ENCODE peak calls at places on chromosomes 11 and 22, in nine cellular contexts. One of them, this sample, is unnamed.
A peak's percentile ranks its signal among the peaks of the same experiment; 100 is the strongest.

GRCh38 chr22:47463220-47463619 is 700.8 kb downstream of the TBC1D22A start:
- DNase-seq in right atrium auricular region: no peak
- DNase-seq in fibroblast of lung: no peak
- DNase-seq in tibial nerve: no peak
- DNase-seq in HCT116: no peak
- DNase-seq in keratinocyte: no peak
- DNase-seq in aorta: no peak
- DNase-seq in PC-3: no peak
- DNase-seq in psoas muscle: no peak
- DNase-seq in this sample: no peak

GRCh38 chr22:31977141-31977781 is 32.9 kb downstream of the YWHAH start:
- DNase-seq in right atrium auricular region: peak; percentile 77
- DNase-seq in fibroblast of lung: peak; percentile 48
- DNase-seq in tibial nerve: peak; percentile 52
- DNase-seq in HCT116: peak; percentile 81
- DNase-seq in keratinocyte: no peak
- DNase-seq in aorta: peak; percentile 90
- DNase-seq in PC-3: peak; percentile 80
- DNase-seq in psoas muscle: peak; percentile 70
- DNase-seq in this sample: peak; percentile 29

GRCh38 chr11:34044664-34045485 is 6.7 kb upstream of the CAPRIN1 start:
- DNase-seq in right atrium auricular region: no peak
- DNase-seq in fibroblast of lung: peak; percentile 93
- DNase-seq in tibial nerve: no peak
- DNase-seq in HCT116: peak; percentile 41
- DNase-seq in keratinocyte: peak; percentile 75
- DNase-seq in aorta: peak; percentile 79
- DNase-seq in PC-3: peak; percentile 93
- DNase-seq in psoas muscle: peak; percentile 31
- DNase-seq in this sample: no peak

GRCh38 chr11:46601129-46601528 is 7.3 kb upstream of the AMBRA1 start:
- DNase-seq in right atrium auricular region: no peak
- DNase-seq in fibroblast of lung: no peak
- DNase-seq in tibial nerve: no peak
- DNase-seq in HCT116: no peak
- DNase-seq in keratinocyte: no peak
- DNase-seq in aorta: no peak
- DNase-seq in PC-3: no peak
- DNase-seq in psoas muscle: no peak
- DNase-seq in this sample: no peak

GRCh38 chr11:105937738-105938137 is 84.3 kb downstream of the MSANTD4 start:
- DNase-seq in right atrium auricular region: no peak
- DNase-seq in fibroblast of lung: peak; percentile 58
- DNase-seq in tibial nerve: no peak
- DNase-seq in HCT116: peak; percentile 31
- DNase-seq in keratinocyte: no peak
- DNase-seq in aorta: no peak
- DNase-seq in PC-3: no peak
- DNase-seq in psoas muscle: no peak
- DNase-seq in this sample: no peak

GRCh38 chr11:21646351-21646750 is 546.5 kb upstream of the ANO5 start:
- DNase-seq in right atrium auricular region: no peak
- DNase-seq in fibroblast of lung: no peak
- DNase-seq in tibial nerve: no peak
- DNase-seq in HCT116: no peak
- DNase-seq in keratinocyte: no peak
- DNase-seq in aorta: no peak
- DNase-seq in PC-3: no peak
- DNase-seq in psoas muscle: no peak
- DNase-seq in this sample: no peak

GRCh38 chr22:49659924-49660315 is 167.8 kb downstream of the BRD1 start:
- DNase-seq in right atrium auricular region: no peak
- DNase-seq in fibroblast of lung: no peak
- DNase-seq in tibial nerve: no peak
- DNase-seq in HCT116: no peak
- DNase-seq in keratinocyte: no peak
- DNase-seq in aorta: peak; percentile 62
- DNase-seq in PC-3: no peak
- DNase-seq in psoas muscle: no peak
- DNase-seq in this sample: no peak

GRCh38 chr22:22103078-22103593 is 120.5 kb upstream of the TOP3B start:
- DNase-seq in right atrium auricular region: peak; percentile 34
- DNase-seq in fibroblast of lung: no peak
- DNase-seq in tibial nerve: no peak
- DNase-seq in HCT116: peak; percentile 21
- DNase-seq in keratinocyte: no peak
- DNase-seq in aorta: no peak
- DNase-seq in PC-3: peak; percentile 11
- DNase-seq in psoas muscle: no peak
- DNase-seq in this sample: no peak

GRCh38 chr22:39306456-39307361 is 12.7 kb downstream of the RPL3 start:
- DNase-seq in right atrium auricular region: no peak
- DNase-seq in fibroblast of lung: no peak
- DNase-seq in tibial nerve: no peak
- DNase-seq in HCT116: no peak
- DNase-seq in keratinocyte: no peak
- DNase-seq in aorta: no peak
- DNase-seq in PC-3: peak; percentile 35
- DNase-seq in psoas muscle: no peak
- DNase-seq in this sample: no peak

GRCh38 chr11:8566613-8567210 is 27.3 kb downstream of the STK33 start:
- DNase-seq in right atrium auricular region: no peak
- DNase-seq in fibroblast of lung: peak; percentile 34
- DNase-seq in tibial nerve: no peak
- DNase-seq in HCT116: peak; percentile 23
- DNase-seq in keratinocyte: peak; percentile 26
- DNase-seq in aorta: no peak
- DNase-seq in PC-3: peak; percentile 84
- DNase-seq in psoas muscle: no peak
- DNase-seq in this sample: peak; percentile 42

GRCh38 chr11:80873309-80873999 is 1432.6 kb upstream of the TENM4 start:
- DNase-seq in right atrium auricular region: no peak
- DNase-seq in fibroblast of lung: peak; percentile 51
- DNase-seq in tibial nerve: no peak
- DNase-seq in HCT116: no peak
- DNase-seq in keratinocyte: no peak
- DNase-seq in aorta: no peak
- DNase-seq in PC-3: peak; percentile 69
- DNase-seq in psoas muscle: no peak
- DNase-seq in this sample: no peak

GRCh38 chr11:77422690-77423089 is 51.2 kb downstream of the PAK1 start:
- DNase-seq in right atrium auricular region: no peak
- DNase-seq in fibroblast of lung: no peak
- DNase-seq in tibial nerve: no peak
- DNase-seq in HCT116: no peak
- DNase-seq in keratinocyte: no peak
- DNase-seq in aorta: no peak
- DNase-seq in PC-3: no peak
- DNase-seq in psoas muscle: no peak
- DNase-seq in this sample: no peak

GRCh38 chr22:27381960-27382742 is 419.4 kb downstream of the MN1 start:
- DNase-seq in right atrium auricular region: peak; percentile 28
- DNase-seq in fibroblast of lung: no peak
- DNase-seq in tibial nerve: no peak
- DNase-seq in HCT116: no peak
- DNase-seq in keratinocyte: no peak
- DNase-seq in aorta: no peak
- DNase-seq in PC-3: no peak
- DNase-seq in psoas muscle: no peak
- DNase-seq in this sample: no peak

DNA sequence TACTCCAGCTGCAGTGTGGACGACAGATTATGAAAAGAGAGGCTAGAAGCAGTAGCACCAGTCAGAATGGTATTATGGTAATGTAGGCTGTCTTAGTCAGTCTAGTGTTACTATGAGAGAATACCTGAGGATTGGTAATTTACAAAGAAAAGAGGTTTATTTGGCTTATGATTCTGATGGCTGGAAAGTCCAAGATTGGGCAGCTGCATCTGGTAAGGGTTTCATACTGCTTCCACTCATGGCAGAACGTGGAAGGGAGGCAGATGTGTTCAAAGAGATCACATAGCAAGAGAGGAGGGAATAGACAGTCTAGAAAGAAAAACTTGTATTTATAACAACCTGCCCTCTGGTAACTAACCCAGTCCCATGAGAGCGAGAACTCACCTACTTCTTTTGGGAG is 77.3 kb upstream of the NAV2 start:
- DNase-seq in right atrium auricular region: no peak
- DNase-seq in fibroblast of lung: no peak
- DNase-seq in tibial nerve: no peak
- DNase-seq in HCT116: no peak
- DNase-seq in keratinocyte: no peak
- DNase-seq in aorta: no peak
- DNase-seq in PC-3: no peak
- DNase-seq in psoas muscle: no peak
- DNase-seq in this sample: no peak
- H3K4me3 ChIP-seq in right atrium auricular region: no peak overlapping the region
- H3K4me3 ChIP-seq in fibroblast of lung: no peak overlapping the region
- H3K4me3 ChIP-seq in tibial nerve: no peak overlapping the region
- H3K4me3 ChIP-seq in HCT116: no peak overlapping the region
- H3K4me3 ChIP-seq in keratinocyte: no peak overlapping the region
- H3K4me3 ChIP-seq in aorta: no peak overlapping the region
- H3K4me3 ChIP-seq in PC-3: no peak overlapping the region
- H3K4me3 ChIP-seq in psoas muscle: no peak overlapping the region
- H3K4me3 ChIP-seq in this sample: no peak overlapping the region

DNA sequence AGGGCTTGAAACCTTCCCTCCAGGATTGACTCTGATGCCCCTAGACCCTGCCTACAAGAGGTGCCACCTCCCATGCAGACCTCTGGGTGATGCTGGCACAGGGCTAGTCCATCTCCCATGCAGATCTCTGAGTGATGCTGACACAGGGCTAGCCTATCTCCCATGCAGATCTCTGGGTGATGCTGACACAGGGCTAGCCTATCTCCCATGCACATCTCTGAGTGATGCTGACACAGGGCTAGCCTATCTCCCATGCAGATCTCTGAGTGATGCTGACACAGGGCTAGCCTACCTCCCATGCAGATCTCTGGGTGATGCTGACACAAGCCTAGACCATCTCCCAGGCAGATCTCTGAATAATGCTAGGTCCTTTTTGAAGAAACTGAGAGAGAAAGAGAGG is 321.7 kb downstream of the NTM start:
- DNase-seq in right atrium auricular region: no peak
- DNase-seq in fibroblast of lung: no peak
- DNase-seq in tibial nerve: no peak
- DNase-seq in HCT116: no peak
- DNase-seq in keratinocyte: no peak
- DNase-seq in aorta: no peak
- DNase-seq in PC-3: no peak
- DNase-seq in psoas muscle: no peak
- DNase-seq in this sample: no peak
- H3K27me3 ChIP-seq in right atrium auricular region: no peaks in the 10 kb centered on the region
- H3K27me3 ChIP-seq in fibroblast of lung: no peaks in the 10 kb centered on the region
- H3K27me3 ChIP-seq in tibial nerve: peaks cover 7% of the 10 kb centered on the region
- H3K27me3 ChIP-seq in HCT116: no peaks in the 10 kb centered on the region
- H3K27me3 ChIP-seq in keratinocyte: peaks cover 15% of the 10 kb centered on the region
- H3K27me3 ChIP-seq in aorta: no peaks in the 10 kb centered on the region
- H3K27me3 ChIP-seq in PC-3: peaks cover 45% of the 10 kb centered on the region
- H3K27me3 ChIP-seq in psoas muscle: peaks cover 21% of the 10 kb centered on the region
- H3K27me3 ChIP-seq in this sample: no peaks in the 10 kb centered on the region

GRCh38 chr22:36914383-36914752 is 940 bp downstream of the CSF2RB start:
- DNase-seq in right atrium auricular region: no peak
- DNase-seq in fibroblast of lung: no peak
- DNase-seq in tibial nerve: no peak
- DNase-seq in HCT116: no peak
- DNase-seq in keratinocyte: no peak
- DNase-seq in aorta: no peak
- DNase-seq in PC-3: no peak
- DNase-seq in psoas muscle: no peak
- DNase-seq in this sample: no peak

GRCh38 chr22:36910461-36910860 is 3.0 kb upstream of the CSF2RB start:
- DNase-seq in right atrium auricular region: no peak
- DNase-seq in fibroblast of lung: peak; percentile 4
- DNase-seq in tibial nerve: no peak
- DNase-seq in HCT116: no peak
- DNase-seq in keratinocyte: no peak
- DNase-seq in aorta: no peak
- DNase-seq in PC-3: peak; percentile 57
- DNase-seq in psoas muscle: no peak
- DNase-seq in this sample: no peak

GRCh38 chr22:36912694-36913430 is 566 bp upstream of the CSF2RB start:
- DNase-seq in right atrium auricular region: no peak
- DNase-seq in fibroblast of lung: no peak
- DNase-seq in tibial nerve: no peak
- DNase-seq in HCT116: no peak
- DNase-seq in keratinocyte: no peak
- DNase-seq in aorta: no peak
- DNase-seq in PC-3: no peak
- DNase-seq in psoas muscle: no peak
- DNase-seq in this sample: no peak

GRCh38 chr22:36913431-36914382 is at the start of gene CSF2RB:
- DNase-seq in right atrium auricular region: peak; percentile 74
- DNase-seq in fibroblast of lung: no peak
- DNase-seq in tibial nerve: no peak
- DNase-seq in HCT116: no peak
- DNase-seq in keratinocyte: no peak
- DNase-seq in aorta: no peak
- DNase-seq in PC-3: no peak
- DNase-seq in psoas muscle: peak; percentile 38
- DNase-seq in this sample: peak; percentile 49

GRCh38 chr22:36911887-36912661 is 1.4 kb upstream of the CSF2RB start:
- DNase-seq in right atrium auricular region: no peak
- DNase-seq in fibroblast of lung: peak; percentile 30
- DNase-seq in tibial nerve: no peak
- DNase-seq in HCT116: no peak
- DNase-seq in keratinocyte: no peak
- DNase-seq in aorta: no peak
- DNase-seq in PC-3: no peak
- DNase-seq in psoas muscle: no peak
- DNase-seq in this sample: no peak
- H3K4me3 ChIP-seq in right atrium auricular region: no peak overlapping the region
- H3K4me3 ChIP-seq in fibroblast of lung: no peak overlapping the region
- H3K4me3 ChIP-seq in tibial nerve: no peak overlapping the region
- H3K4me3 ChIP-seq in HCT116: no peak overlapping the region
- H3K4me3 ChIP-seq in keratinocyte: no peak overlapping the region
- H3K4me3 ChIP-seq in aorta: no peak overlapping the region
- H3K4me3 ChIP-seq in PC-3: no peak overlapping the region
- H3K4me3 ChIP-seq in psoas muscle: no peak overlapping the region
- H3K4me3 ChIP-seq in this sample: no peak overlapping the region

DNA sequence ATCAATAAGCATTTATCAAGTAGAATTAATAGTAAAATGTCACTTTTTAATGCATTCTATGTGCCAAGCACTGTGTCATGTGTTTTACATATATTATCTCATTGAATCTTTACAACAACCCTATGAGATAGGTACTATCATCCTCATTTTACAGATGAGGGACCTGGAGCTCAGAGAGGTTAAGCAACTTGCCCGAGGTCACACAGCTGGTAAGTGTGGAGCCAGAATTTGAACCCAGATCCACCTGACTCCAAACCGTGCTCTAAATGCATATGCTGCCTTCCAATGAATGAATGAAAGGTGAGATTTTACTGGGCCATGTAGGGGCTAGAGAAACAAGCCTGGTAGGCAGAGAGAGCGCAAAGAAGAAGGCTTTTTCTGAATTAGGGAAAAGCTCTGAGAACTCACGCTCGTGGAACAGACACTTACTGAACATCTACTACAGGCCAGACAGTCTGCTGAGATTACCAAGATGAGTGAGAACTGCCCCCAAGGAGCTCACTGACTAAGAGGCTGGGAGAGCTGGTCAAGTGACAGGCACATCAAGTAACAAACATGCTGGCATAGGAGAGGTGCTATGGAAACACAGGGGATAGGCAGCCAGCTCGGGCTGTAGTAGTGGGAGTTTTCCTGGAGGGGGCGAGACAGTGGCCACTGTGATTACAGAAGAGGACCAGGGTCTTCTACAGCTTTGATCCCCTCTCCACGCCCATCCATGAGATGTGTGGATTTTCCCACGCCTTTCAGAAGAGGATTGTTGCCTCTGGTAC is 4.4 kb downstream of the ABCG4 start:
- DNase-seq in right atrium auricular region: no peak
- DNase-seq in fibroblast of lung: no peak
- DNase-seq in tibial nerve: no peak
- DNase-seq in HCT116: no peak
- DNase-seq in keratinocyte: no peak
- DNase-seq in aorta: no peak
- DNase-seq in PC-3: no peak
- DNase-seq in psoas muscle: no peak
- DNase-seq in this sample: no peak
- H3K27me3 ChIP-seq in right atrium auricular region: no peaks in the 10 kb centered on the region
- H3K27me3 ChIP-seq in fibroblast of lung: peaks cover 21% of the 10 kb centered on the region
- H3K27me3 ChIP-seq in tibial nerve: peaks cover 28% of the 10 kb centered on the region
- H3K27me3 ChIP-seq in HCT116: no peaks in the 10 kb centered on the region
- H3K27me3 ChIP-seq in keratinocyte: peaks cover 29% of the 10 kb centered on the region
- H3K27me3 ChIP-seq in aorta: no peaks in the 10 kb centered on the region
- H3K27me3 ChIP-seq in PC-3: no peaks in the 10 kb centered on the region
- H3K27me3 ChIP-seq in psoas muscle: peaks cover 10% of the 10 kb centered on the region
- H3K27me3 ChIP-seq in this sample: peaks cover 6% of the 10 kb centered on the region

This sample was measured in GM06990.